ENCODE peak calls at places on chromosome 16, in four cellular contexts. P is H1, D is endothelial cell of umbilical vein, Q is NB4. O is an unnamed sample.

GRCh38 chr16:10077861-10078260 is 104.4 kb downstream of the GRIN2A start:
- DNase-seq in Q (no peak), P (no peak), D (no peak), O (no peak)

GRCh38 chr16:88970539-88971065 is 6.4 kb downstream of the CBFA2T3 start:
- DNase-seq in D (no peak), Q (no peak), P (no peak), O (no peak)

GRCh38 chr16:16021988-16022682 is 72.7 kb downstream of the ABCC1 start:
- DNase-seq in Q (peak), D (peak), P (no peak), O (peak)

GRCh38 chr16:20879175-20880053 is 20.7 kb downstream of the DCUN1D3 start:
- DNase-seq in P (no peak), Q (peak), D (peak), O (no peak)

GRCh38 chr16:66475232-66475631 is 48.1 kb downstream of the BEAN1 start:
- DNase-seq in P (no peak), D (no peak), Q (no peak), O (no peak)

GRCh38 chr16:13803974-13804373 is 116.0 kb upstream of the ERCC4 start:
- DNase-seq in Q (no peak), P (no peak), D (no peak), O (no peak)

GRCh38 chr16:25799816-25800215 is 108.1 kb downstream of the HS3ST4 start:
- DNase-seq in P (no peak), D (no peak), Q (no peak), O (no peak)

GRCh38 chr16:85528528-85529387 is 84.4 kb upstream of the GSE1 start:
- DNase-seq in P (no peak), D (no peak), Q (peak), O (peak)

GRCh38 chr16:15988268-15989013 is 39.0 kb downstream of the ABCC1 start:
- DNase-seq in D (peak), P (no peak), Q (peak), O (peak)

GRCh38 chr16:87235810-87236515 is 81.2 kb downstream of the C16orf95 start:
- DNase-seq in D (no peak), P (peak), Q (peak), O (no peak)

GRCh38 chr16:48576927-48577326 is 33.1 kb downstream of the N4BP1 start:
- DNase-seq in D (no peak), P (no peak), Q (peak), O (peak)

GRCh38 chr16:76963614-76964315 is 227.2 kb upstream of the MON1B start:
- DNase-seq in P (no peak), D (no peak), Q (no peak), O (no peak)

GRCh38 chr16:87963400-87963799 is 12.2 kb downstream of the BANP start:
- DNase-seq in D (peak), Q (no peak), P (no peak), O (no peak)

GRCh38 chr16:8990445-8990844 is 26.7 kb upstream of the USP7 start:
- DNase-seq in P (no peak), D (no peak), Q (no peak), O (no peak)

GRCh38 chr16:63061319-63061718 is 1025.1 kb upstream of the CDH8 start:
- DNase-seq in Q (no peak), D (no peak), P (peak), O (no peak)

DNA sequence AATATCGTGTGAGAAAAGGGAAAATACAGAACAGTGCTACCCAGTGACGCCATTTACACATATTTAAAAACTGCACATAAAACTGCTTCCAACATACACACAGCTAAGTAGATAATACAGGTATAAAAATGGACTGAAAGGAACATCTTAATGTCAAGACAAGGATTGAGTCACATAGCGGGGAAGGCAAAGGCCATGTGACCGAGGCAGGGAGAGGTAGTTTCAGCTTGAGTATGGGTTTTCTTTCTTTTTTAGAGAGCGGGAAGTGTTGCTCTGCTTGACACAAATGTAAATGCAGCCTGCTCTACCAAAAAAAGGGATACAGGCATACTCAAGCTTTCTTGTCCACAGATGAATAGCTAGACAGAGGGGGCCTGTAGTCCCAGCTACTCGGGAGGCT is 46.5 kb downstream of the SDR42E1 start:
- DNase-seq in Q (no peak), D (no peak), P (no peak), O (no peak)
- TF ChIP-seq POLR2A in Q (no peak), D (no peak), P (no peak), O (no peak)

DNA sequence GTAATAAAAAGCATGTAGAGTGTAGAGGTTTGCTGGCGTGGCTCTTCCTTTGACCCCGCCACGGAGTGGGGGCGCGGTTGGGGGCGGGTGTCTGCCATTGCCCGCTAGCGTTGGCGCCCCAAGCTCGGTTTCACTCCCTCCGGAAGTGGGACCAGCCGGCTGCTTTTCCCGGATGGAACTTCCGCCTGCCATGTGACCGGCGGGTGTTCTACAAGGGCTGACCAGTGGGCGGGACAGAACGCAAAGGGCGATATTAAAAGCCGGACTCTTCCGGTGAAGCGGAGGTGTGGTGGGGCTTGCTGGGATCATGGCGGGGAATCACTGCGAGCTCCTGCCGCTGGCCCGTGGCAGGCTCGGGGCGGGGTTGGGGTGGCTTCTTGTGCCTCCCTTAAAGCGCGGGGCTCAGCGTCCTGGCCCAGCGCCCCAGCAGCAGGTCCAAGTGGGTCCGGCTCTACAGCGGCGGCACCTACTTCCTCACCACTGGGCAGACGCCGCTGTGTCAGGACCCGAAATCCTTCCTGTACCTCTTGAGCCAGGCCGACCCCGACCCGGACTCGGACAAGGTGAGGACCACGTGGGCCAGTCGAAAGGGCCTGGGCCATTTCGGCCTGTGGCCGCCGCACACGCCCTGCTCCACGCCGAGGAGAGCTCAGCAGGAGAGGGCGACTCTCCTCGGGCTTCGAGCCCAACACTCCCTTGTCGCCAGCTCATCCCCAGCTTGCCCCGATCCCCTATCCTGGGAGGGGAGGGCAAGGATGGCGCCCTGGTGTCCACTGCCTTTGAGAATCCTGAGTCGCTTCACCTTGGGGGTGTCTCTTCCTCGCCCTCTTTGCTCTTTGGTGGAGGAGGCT is 65.6 kb downstream of the PDPK1 start:
- DNase-seq in D (peak), P (peak), Q (peak), O (peak)
- TF ChIP-seq POLR2A in D (peak), P (peak), Q (peak), O (peak)

GRCh38 chr16:11783319-11784047 is 13.6 kb downstream of the ZC3H7A start:
- DNase-seq in P (no peak), D (peak), Q (no peak), O (peak)
- TF ChIP-seq POLR2A in P (no peak), D (no peak), Q (no peak), O (no peak)

DNA sequence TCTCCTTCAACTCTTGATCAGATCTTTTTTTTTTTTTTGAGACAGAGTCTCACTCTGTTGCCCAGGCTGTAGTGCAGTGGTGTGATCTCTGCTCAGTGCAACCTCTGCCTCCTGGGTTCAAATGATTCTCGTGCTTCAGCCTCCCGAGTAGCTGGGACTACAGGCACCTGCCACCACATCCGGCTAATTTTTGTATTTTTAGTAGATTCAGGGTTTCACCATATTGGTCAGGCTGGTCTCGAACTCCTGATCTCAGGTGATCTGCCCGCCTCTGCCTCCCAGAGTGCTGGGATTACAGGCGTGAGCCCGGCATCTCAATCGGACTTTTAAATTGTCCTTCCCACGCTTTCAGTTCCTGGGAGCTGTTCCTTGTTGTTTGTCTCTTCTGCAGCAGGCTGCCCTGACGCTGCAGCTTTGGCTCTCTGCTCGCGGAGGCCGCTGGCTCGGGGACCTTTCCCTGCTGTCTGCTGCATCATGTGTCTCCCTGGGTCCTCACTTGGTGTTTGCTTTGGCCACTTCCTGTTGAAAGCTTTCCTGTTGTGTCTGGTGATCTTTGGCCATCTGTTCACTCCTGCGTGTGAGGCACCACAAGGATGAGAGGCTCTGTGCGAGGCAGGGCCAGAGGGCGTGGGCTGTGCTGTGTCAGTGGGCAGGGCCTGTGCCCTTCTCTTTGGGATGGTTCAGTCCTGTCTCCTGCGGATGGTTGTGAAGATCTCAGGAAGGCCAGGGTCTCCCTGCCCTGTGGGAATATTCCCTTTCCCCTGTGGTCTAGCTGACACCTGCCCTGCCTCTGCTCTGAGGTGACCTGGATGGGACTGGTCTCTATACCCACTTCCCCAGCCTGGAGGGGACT is 18.4 kb upstream of the CAPN15 start:
- DNase-seq in Q (no peak), P (no peak), D (peak), O (no peak)
- TF ChIP-seq POLR2A in Q (no peak), P (no peak), D (no peak), O (no peak)

GRCh38 chr16:4942481-4942880 is 5.5 kb upstream of the PPL start:
- DNase-seq in Q (no peak), P (no peak), D (no peak), O (no peak)

GRCh38 chr16:4936991-4937781 is at the start of gene PPL:
- DNase-seq in P (peak), D (no peak), Q (no peak), O (peak)

GRCh38 chr16:4938683-4939030 is 1.7 kb upstream of the PPL start:
- DNase-seq in P (no peak), Q (no peak), D (no peak), O (no peak)

GRCh38 chr16:4937782-4938682 is 1.1 kb upstream of the PPL start:
- DNase-seq in P (no peak), Q (no peak), D (no peak), O (no peak)

DNA sequence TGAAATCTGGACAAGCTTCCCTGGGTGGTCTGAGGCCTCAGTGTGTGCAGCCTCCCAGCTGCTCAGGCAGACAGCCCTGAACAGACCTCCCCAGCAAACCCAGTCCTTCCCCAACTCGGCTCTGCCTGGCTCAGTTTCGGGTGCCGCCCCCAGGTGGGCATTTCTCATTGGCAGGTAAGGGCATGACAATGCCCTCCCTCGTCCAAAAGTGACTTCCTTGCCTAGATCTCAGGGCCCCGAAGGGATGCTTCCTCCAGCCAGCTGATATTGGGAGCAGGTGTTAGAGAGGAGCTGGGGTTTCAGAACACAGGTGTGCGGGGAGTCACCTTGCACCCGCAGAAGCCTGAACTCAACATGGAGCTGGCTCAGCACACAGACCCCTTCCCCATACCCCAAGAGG is 3.8 kb upstream of the PPL start:
- DNase-seq in P (no peak), Q (no peak), D (no peak), O (no peak)
- TF ChIP-seq POLR2A in P (no peak), Q (no peak), D (no peak), O (no peak)

GRCh38 chr16:67561501-67561823 is 864 bp upstream of the CTCF start:
- DNase-seq in D (no peak), P (no peak), Q (no peak), O (no peak)

GRCh38 chr16:67563708-67564468 is 1.6 kb downstream of the CTCF start:
- DNase-seq in P (no peak), D (peak), Q (peak), O (peak)

GRCh38 chr16:67562526-67562917 is at the start of gene CTCF:
- DNase-seq in P (no peak), D (peak), Q (peak), O (peak)

GRCh38 chr16:67561824-67562525 is 351 bp upstream of the CTCF start:
- DNase-seq in P (peak), D (peak), Q (peak), O (peak)

GRCh38 chr16:67562918-67563707 is 787 bp downstream of the CTCF start:
- DNase-seq in D (peak), P (peak), Q (peak), O (peak)
- TF ChIP-seq POLR2A in D (peak), P (peak), Q (no peak), O (peak)

GRCh38 chr16:57576429-57576870 is 34.0 kb downstream of the ADGRG5 start:
- DNase-seq in P (peak), D (peak), Q (peak), O (peak)
- TF ChIP-seq POLR2A in P (no peak), D (no peak), Q (no peak), O (no peak)

O was measured in erythroblast.